ENCODE peak calls at places on chromosomes 16 and 17, in four cellular contexts. One of them, this sample, is unnamed.

GRCh38 chr16:2856061-2856670 is 1.8 kb downstream of the PRSS22 start:
- DNase-seq in T-helper 9 cell: no peak
- DNase-seq in hepatocyte: peak
- DNase-seq in upper lobe of right lung: no peak
- DNase-seq in this sample: peak

GRCh38 chr17:11205656-11206055 is 35.4 kb upstream of the SHISA6 start:
- DNase-seq in T-helper 9 cell: no peak
- DNase-seq in hepatocyte: no peak
- DNase-seq in upper lobe of right lung: no peak
- DNase-seq in this sample: no peak

GRCh38 chr16:20321671-20322070 is 5.6 kb downstream of the GP2 start:
- DNase-seq in T-helper 9 cell: no peak
- DNase-seq in hepatocyte: no peak
- DNase-seq in upper lobe of right lung: no peak
- DNase-seq in this sample: no peak

GRCh38 chr17:39738568-39738901 is 797 bp downstream of the GRB7 start:
- DNase-seq in T-helper 9 cell: peak
- DNase-seq in hepatocyte: peak
- DNase-seq in upper lobe of right lung: no peak
- DNase-seq in this sample: no peak

GRCh38 chr16:81521141-81521626 is 76.6 kb downstream of the CMIP start:
- DNase-seq in T-helper 9 cell: peak
- DNase-seq in hepatocyte: no peak
- DNase-seq in upper lobe of right lung: peak
- DNase-seq in this sample: no peak

GRCh38 chr16:85002643-85003042 is 8.7 kb downstream of the ZDHHC7 start:
- DNase-seq in T-helper 9 cell: no peak
- DNase-seq in hepatocyte: no peak
- DNase-seq in upper lobe of right lung: peak
- DNase-seq in this sample: no peak

GRCh38 chr17:35801583-35802224 is 6.3 kb upstream of the MMP28 start:
- DNase-seq in T-helper 9 cell: no peak
- DNase-seq in hepatocyte: peak
- DNase-seq in upper lobe of right lung: peak
- DNase-seq in this sample: no peak

GRCh38 chr17:6641374-6641818 is 536 bp downstream of the TXNDC17 start:
- DNase-seq in T-helper 9 cell: no peak
- DNase-seq in hepatocyte: peak
- DNase-seq in upper lobe of right lung: no peak
- DNase-seq in this sample: no peak